ENCODE peak calls at places on chromosomes 11 and 22, in nine cellular contexts. U is body of pancreas, S is stomach, A is gastrocnemius medialis, Y is tibial nerve, P is HCT116, R is A549, C is transverse colon, B is heart left ventricle. N is an unnamed sample.

GRCh38 chr11:88484873-88485621 is 147.5 kb upstream of the CTSC start:
- DNase-seq in U (peak), S (no peak), A (no peak), Y (no peak), P (peak), R (peak), C (peak), B (no peak), N (no peak)

GRCh38 chr11:130519128-130519932 is 70.9 kb downstream of the ADAMTS15 start:
- DNase-seq in U (peak), S (peak), A (no peak), Y (no peak), P (no peak), R (no peak), C (no peak), B (no peak), N (no peak)

GRCh38 chr11:130945945-130946344 is 29.7 kb upstream of the SNX19 start:
- DNase-seq in U (peak), S (no peak), A (no peak), Y (peak), P (no peak), R (no peak), C (peak), B (peak), N (no peak)

GRCh38 chr22:30297276-30298004 is 8.1 kb upstream of the CASTOR1 start:
- DNase-seq in U (no peak), S (no peak), A (no peak), Y (no peak), P (no peak), R (no peak), C (no peak), B (no peak), N (no peak)

GRCh38 chr11:17547932-17548331 is 873 bp downstream of the OTOG start:
- DNase-seq in U (no peak), S (no peak), A (no peak), Y (no peak), P (no peak), R (no peak), C (no peak), B (no peak), N (no peak)

GRCh38 chr11:134749040-134749586 is 337.1 kb upstream of the B3GAT1 start:
- DNase-seq in U (no peak), S (no peak), A (no peak), Y (no peak), P (no peak), R (no peak), C (no peak), B (no peak), N (no peak)

GRCh38 chr11:47289856-47290255 is 19.9 kb downstream of the MADD start:
- DNase-seq in U (no peak), S (no peak), A (no peak), Y (no peak), P (no peak), R (no peak), C (no peak), B (no peak), N (no peak)

GRCh38 chr11:61472868-61473267 is 35.7 kb upstream of the LRRC10B start:
- DNase-seq in U (peak), S (no peak), A (peak), Y (peak), P (no peak), R (no peak), C (no peak), B (peak), N (no peak)

GRCh38 chr11:13303668-13304649 is 26.4 kb downstream of the BMAL1 start:
- DNase-seq in U (peak), S (no peak), A (no peak), Y (peak), P (no peak), R (no peak), C (no peak), B (no peak), N (peak)

GRCh38 chr11:112570335-112570734 is 309.7 kb upstream of the PLET1 start:
- DNase-seq in U (no peak), S (no peak), A (no peak), Y (no peak), P (no peak), R (no peak), C (no peak), B (no peak), N (no peak)

GRCh38 chr11:105466582-105467228 is 143.2 kb upstream of the GRIA4 start:
- DNase-seq in U (no peak), S (no peak), A (no peak), Y (no peak), P (peak), R (no peak), C (no peak), B (no peak), N (no peak)

GRCh38 chr11:115338476-115338875 is 165.7 kb downstream of the CADM1 start:
- DNase-seq in U (no peak), S (no peak), A (no peak), Y (no peak), P (no peak), R (no peak), C (no peak), B (no peak), N (no peak)

GRCh38 chr22:50621491-50621880 is 6.5 kb downstream of the ARSA start:
- DNase-seq in U (peak), S (no peak), A (no peak), Y (no peak), P (no peak), R (no peak), C (peak), B (no peak), N (no peak)

GRCh38 chr22:44661659-44662569 is 40.1 kb upstream of the PRR5 start:
- DNase-seq in U (no peak), S (no peak), A (no peak), Y (no peak), P (no peak), R (no peak), C (no peak), B (no peak), N (no peak)

GRCh38 chr22:33785283-33785991 is 134.8 kb downstream of the LARGE1 start:
- DNase-seq in U (peak), S (no peak), A (no peak), Y (no peak), P (no peak), R (no peak), C (no peak), B (no peak), N (no peak)

GRCh38 chr11:134686418-134686817 is 274.4 kb upstream of the B3GAT1 start:
- DNase-seq in U (no peak), S (no peak), A (no peak), Y (no peak), P (no peak), R (no peak), C (no peak), B (no peak), N (no peak)

DNA sequence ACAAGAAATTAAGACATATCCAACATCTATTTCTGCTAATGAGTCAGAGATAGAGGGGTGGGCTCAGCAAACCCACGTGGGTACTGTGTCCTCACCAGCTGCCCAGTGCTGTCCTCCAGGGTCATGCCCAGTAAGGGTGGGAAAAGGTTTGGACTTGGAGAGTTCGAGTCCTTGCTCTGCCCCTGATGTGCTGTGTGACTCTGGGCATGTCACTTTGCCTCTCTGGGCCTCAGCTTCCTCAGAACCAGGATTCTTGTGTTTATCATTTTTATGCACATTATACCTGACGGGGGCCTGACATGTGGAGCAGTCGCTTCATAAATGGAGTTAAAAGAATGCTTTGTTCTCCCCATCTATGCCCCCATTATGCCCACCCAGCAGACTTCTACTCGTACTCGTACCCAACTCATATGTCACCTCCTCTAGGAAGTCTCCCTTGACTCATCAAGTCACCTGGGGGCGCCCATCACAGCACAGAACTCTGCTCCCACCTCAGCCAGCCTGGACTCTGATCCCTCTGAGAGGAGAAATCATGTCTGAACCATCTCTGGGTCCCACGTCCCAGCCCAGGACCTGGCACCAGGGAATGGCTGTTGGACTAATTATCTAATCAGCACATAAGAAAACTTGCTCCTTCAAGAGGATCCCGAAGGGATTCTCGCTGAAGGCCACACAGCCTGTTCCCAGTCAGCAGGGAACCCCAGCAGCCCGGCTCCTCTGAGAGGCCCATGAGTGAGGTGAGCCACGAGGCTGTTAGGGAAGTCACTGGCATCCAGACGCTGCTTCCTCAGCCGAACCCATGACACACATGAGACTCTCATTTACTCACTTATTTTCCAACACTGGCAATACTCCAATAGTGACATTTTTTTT is 38.7 kb upstream of the TSKU start:
- DNase-seq in U (peak), S (no peak), A (peak), Y (peak), P (no peak), R (no peak), C (peak), B (no peak), N (peak)
- TF ChIP-seq POLR2A in U (no peak), S (no peak), A (no peak), Y (no peak), P (no peak), R (no peak), C (no peak), B (no peak), N (no peak)

GRCh38 chr22:20786048-20786447 is 12.1 kb downstream of the SERPIND1 start:
- DNase-seq in U (no peak), S (no peak), A (no peak), Y (no peak), P (no peak), R (no peak), C (no peak), B (no peak), N (no peak)

GRCh38 chr22:20785415-20785814 is 11.5 kb downstream of the SERPIND1 start:
- DNase-seq in U (no peak), S (no peak), A (no peak), Y (no peak), P (no peak), R (no peak), C (no peak), B (no peak), N (no peak)

GRCh38 chr22:20787223-20787622 is 13.3 kb downstream of the SERPIND1 start:
- DNase-seq in U (no peak), S (no peak), A (no peak), Y (no peak), P (no peak), R (no peak), C (no peak), B (no peak), N (no peak)

GRCh38 chr22:20787746-20788626 is 14.1 kb downstream of the SERPIND1 start:
- DNase-seq in U (no peak), S (no peak), A (no peak), Y (no peak), P (no peak), R (no peak), C (no peak), B (no peak), N (no peak)

DNA sequence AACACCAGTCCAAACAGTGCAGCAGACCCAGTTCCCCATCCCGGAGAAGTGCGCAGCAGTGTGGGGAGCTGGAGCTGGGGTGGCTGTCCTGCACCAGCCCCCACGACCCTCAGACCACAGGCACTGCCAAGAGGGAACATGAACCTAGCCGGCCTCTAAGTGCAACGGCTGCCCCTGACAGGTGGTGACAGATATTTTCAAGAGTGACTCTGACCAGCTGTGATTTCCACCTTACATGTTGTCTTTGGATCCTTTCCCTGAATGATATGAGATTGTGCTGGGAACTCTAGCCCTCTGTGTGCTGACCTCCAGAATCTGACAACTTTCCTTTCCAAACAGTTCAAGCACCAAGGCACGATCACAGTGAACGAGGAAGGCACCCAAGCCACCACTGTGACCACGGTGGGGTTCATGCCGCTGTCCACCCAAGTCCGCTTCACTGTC is 12.6 kb downstream of the SERPIND1 start:
- DNase-seq in U (peak), S (no peak), A (no peak), Y (no peak), P (no peak), R (no peak), C (no peak), B (no peak), N (no peak)
- H3K27ac ChIP-seq in U (no peak), S (no peak), A (no peak), Y (no peak), P (no peak), R (no peak), C (no peak), B (peak), N (no peak)

GRCh38 chr22:24555160-24555495 is 190 bp upstream of the GUCD1 start:
- DNase-seq in U (peak), S (peak), A (peak), Y (peak), P (peak), R (peak), C (peak), B (peak), N (peak)
- TF ChIP-seq POLR2A in U (no peak), S (no peak), A (no peak), Y (no peak), P (no peak), R (no peak), C (no peak), B (no peak), N (no peak)

GRCh38 chr11:121089566-121089965 is 11.5 kb upstream of the TECTA start:
- DNase-seq in U (no peak), S (no peak), A (no peak), Y (no peak), P (no peak), R (no peak), C (no peak), B (no peak), N (no peak)
- H3K27ac ChIP-seq in U (no peak), S (no peak), A (no peak), Y (no peak), P (no peak), R (no peak), C (no peak), B (no peak), N (no peak)

GRCh38 chr11:120335928-120336640 is at the start of gene ARHGEF12:
- DNase-seq in U (peak), S (peak), A (peak), Y (peak), P (peak), R (peak), C (peak), B (peak), N (peak)
- TF ChIP-seq POLR2A in U (peak), S (peak), A (peak), Y (peak), P (peak), R (peak), C (peak), B (peak), N (peak)

DNA sequence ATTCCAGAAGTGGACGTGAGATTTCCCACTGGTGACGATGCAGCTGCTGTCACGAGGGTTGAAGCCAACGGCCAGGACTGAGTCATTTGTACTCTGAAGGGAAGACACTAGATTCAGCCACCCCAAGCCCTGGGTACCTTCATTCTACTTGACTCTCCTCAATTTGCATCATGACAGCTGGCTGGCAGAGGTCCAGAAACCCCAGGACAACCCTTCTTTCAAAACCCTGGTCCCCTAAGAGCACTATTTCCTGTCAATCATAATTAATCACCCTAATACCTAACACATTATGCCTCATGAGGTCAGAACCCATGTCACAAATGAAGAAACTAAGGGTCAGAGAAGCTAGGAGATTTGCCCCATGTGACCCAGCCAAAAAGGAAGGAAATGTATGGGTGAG is 4.8 kb downstream of the EML3 start:
- DNase-seq in U (no peak), S (no peak), A (no peak), Y (no peak), P (no peak), R (no peak), C (no peak), B (no peak), N (no peak)
- H3K27ac ChIP-seq in U (no peak), S (no peak), A (no peak), Y (no peak), P (no peak), R (no peak), C (no peak), B (no peak), N (no peak)

DNA sequence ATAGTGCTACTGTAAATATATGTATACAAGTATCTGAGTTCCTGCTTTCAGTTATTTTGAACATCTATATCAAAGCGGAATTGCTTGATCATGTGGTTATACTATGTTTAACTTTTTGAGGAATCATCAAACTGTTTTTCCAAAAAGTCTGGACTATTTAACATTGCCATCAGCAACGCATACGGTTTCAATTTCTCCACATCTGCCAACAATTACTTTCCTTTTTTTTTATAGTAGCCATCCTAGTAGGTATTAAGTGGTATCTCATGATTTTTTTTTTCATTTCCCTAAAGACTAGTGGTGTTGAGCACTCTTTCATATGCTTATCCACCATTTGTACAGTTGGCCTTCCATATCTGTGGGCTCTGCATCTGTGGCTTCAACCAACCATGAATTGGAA is 1.3 kb upstream of the UBE4A start:
- DNase-seq in U (no peak), S (no peak), A (no peak), Y (no peak), P (no peak), R (no peak), C (no peak), B (no peak), N (no peak)
- TF ChIP-seq POLR2A in U (no peak), S (no peak), A (no peak), Y (no peak), P (no peak), R (no peak), C (no peak), B (no peak), N (no peak)

GRCh38 chr22:41812805-41813545 is 12.5 kb downstream of the CCDC134 start:
- DNase-seq in U (no peak), S (no peak), A (no peak), Y (no peak), P (no peak), R (no peak), C (no peak), B (no peak), N (no peak)
- H3K27ac ChIP-seq in U (no peak), S (no peak), A (no peak), Y (no peak), P (no peak), R (no peak), C (no peak), B (no peak), N (no peak)

GRCh38 chr22:38755911-38756532 is at the start of gene SUN2:
- DNase-seq in U (peak), S (peak), A (peak), Y (peak), P (no peak), R (peak), C (peak), B (peak), N (peak)
- TF ChIP-seq POLR2A in U (peak), S (peak), A (peak), Y (peak), P (no peak), R (peak), C (peak), B (peak), N (peak)

N was measured in suprapubic skin.